ENCODE peak calls at places on chromosomes 16 and 17, in seven cellular contexts. T is NCI-H2029; E is cortex of kidney; O is H4; R is psoas muscle; C is stimulated activated CD4-positive, alpha-beta T cell treated with anti-CD3 and anti-CD28 coated beads, Interleukin-12 subunit alpha, Interleukin-12 subunit beta, amount 100 ng/mL, for 4 hours; Q is stimulated activated CD8-positive, alpha-beta memory T cell treated with anti-CD3 and anti-CD28 coated beads, Interleukin-4, amount 100 ng/mL, for 1 hour. H is an unnamed sample.

GRCh38 chr16:68762996-68763756 is 26.1 kb downstream of the CDH1 start:
- DNase-seq in T (no peak), E (no peak), O (no peak), R (no peak), C (no peak), Q (no peak), H (no peak)

GRCh38 chr16:76345093-76345735 is 68.0 kb downstream of the CNTNAP4 start:
- DNase-seq in T (no peak), E (no peak), O (peak; percentile 43), R (peak; percentile 41), C (no peak), Q (no peak), H (no peak)

GRCh38 chr16:69243479-69243878 is 56.5 kb downstream of the SNTB2 start:
- DNase-seq in T (peak; percentile 12), E (no peak), O (no peak), R (no peak), C (no peak), Q (no peak), H (no peak)

GRCh38 chr17:4433515-4434031 is at the start of gene SPNS3:
- DNase-seq in T (no peak), E (no peak), O (no peak), R (no peak), C (peak; percentile 19), Q (no peak), H (no peak)

GRCh38 chr16:85562102-85562786 is 50.9 kb upstream of the GSE1 start:
- DNase-seq in T (no peak), E (no peak), O (no peak), R (no peak), C (no peak), Q (no peak), H (no peak)

GRCh38 chr16:56860226-56861020 is 4.6 kb upstream of the SLC12A3 start:
- DNase-seq in T (no peak), E (no peak), O (peak; percentile 25), R (no peak), C (no peak), Q (no peak), H (no peak)

GRCh38 chr17:9937164-9937835 is 32.2 kb upstream of the RCVRN start:
- DNase-seq in T (no peak), E (no peak), O (no peak), R (peak; percentile 56), C (no peak), Q (no peak), H (no peak)

GRCh38 chr16:67951485-67951884 is 7.6 kb upstream of the LCAT start:
- DNase-seq in T (no peak), E (no peak), O (no peak), R (peak; percentile 53), C (no peak), Q (no peak), H (no peak)

GRCh38 chr17:63275318-63275967 is 170.7 kb downstream of the CYB561 start:
- DNase-seq in T (no peak), E (no peak), O (peak; percentile 94), R (no peak), C (no peak), Q (no peak), H (peak; percentile 81)

GRCh38 chr17:73697872-73698271 is 53.6 kb upstream of the SDK2 start:
- DNase-seq in T (peak; percentile 65), E (no peak), O (no peak), R (no peak), C (no peak), Q (no peak), H (peak; percentile 40)

GRCh38 chr16:8886593-8887437 is 4.7 kb downstream of the LITAFD start:
- DNase-seq in T (no peak), E (no peak), O (no peak), R (no peak), C (no peak), Q (no peak), H (no peak)

GRCh38 chr17:64500923-64501765 is 4.3 kb upstream of the POLG2 start:
- DNase-seq in T (no peak), E (no peak), O (no peak), R (no peak), C (no peak), Q (no peak), H (no peak)

GRCh38 chr17:76715462-76715830 is 4.7 kb upstream of the MXRA7 start:
- DNase-seq in T (no peak), E (no peak), O (no peak), R (no peak), C (no peak), Q (no peak), H (no peak)

GRCh38 chr16:813204-813915 is 12.8 kb upstream of the GNG13 start:
- DNase-seq in T (no peak), E (no peak), O (no peak), R (peak; percentile 45), C (peak; percentile 58), Q (peak; percentile 18), H (no peak)

GRCh38 chr16:87715231-87715630 is 50.6 kb downstream of the KLHDC4 start:
- DNase-seq in T (no peak), E (no peak), O (no peak), R (no peak), C (no peak), Q (no peak), H (no peak)

GRCh38 chr17:81398855-81399451 is 3.7 kb downstream of the BAHCC1 start:
- DNase-seq in T (no peak), E (no peak), O (no peak), R (no peak), C (no peak), Q (no peak), H (no peak)

GRCh38 chr17:4533522-4534502 is 21.4 kb downstream of the MYBBP1A start:
- DNase-seq in T (no peak), E (no peak), O (peak; percentile 42), R (peak; percentile 26), C (no peak), Q (no peak), H (no peak)

GRCh38 chr17:30503558-30503957 is 26.4 kb downstream of the GOSR1 start:
- DNase-seq in T (no peak), E (no peak), O (no peak), R (no peak), C (no peak), Q (no peak), H (no peak)

GRCh38 chr16:78137782-78138616 is 38.5 kb downstream of the WWOX start:
- DNase-seq in T (no peak), E (no peak), O (no peak), R (no peak), C (no peak), Q (no peak), H (no peak)

GRCh38 chr16:49857423-49858181 is 1.7 kb upstream of the ZNF423 start:
- DNase-seq in T (peak; percentile 17), E (no peak), O (peak; percentile 30), R (peak; percentile 74), C (peak; percentile 36), Q (no peak), H (peak; percentile 71)

GRCh38 chr17:34081269-34081668 is 173.8 kb upstream of the CCL2 start:
- DNase-seq in T (no peak), E (no peak), O (no peak), R (no peak), C (no peak), Q (no peak), H (peak; percentile 3)

GRCh38 chr16:68088130-68088972 is 3.2 kb downstream of the NFATC3 start:
- DNase-seq in T (no peak), E (no peak), O (no peak), R (no peak), C (no peak), Q (no peak), H (no peak)

GRCh38 chr17:63356275-63356905 is 89.7 kb downstream of the CYB561 start:
- DNase-seq in T (no peak), E (no peak), O (peak; percentile 14), R (no peak), C (no peak), Q (no peak), H (peak; percentile 62)

GRCh38 chr16:52812945-52813556 is 239.6 kb downstream of the CHD9NB start:
- DNase-seq in T (no peak), E (no peak), O (peak; percentile 86), R (no peak), C (no peak), Q (no peak), H (peak; percentile 51)

H was measured in SJSA1.